ENCODE peak calls at places on chromosomes 11 and 22, in four cellular contexts. One of them, this sample, is unnamed.
A peak's percentile ranks its signal among the peaks of the same experiment; 100 is the strongest.

GRCh38 chr11:69084371-69084770 is 35.6 kb downstream of the TPCN2 start:
- DNase-seq in cardiac muscle cell: no peak
- DNase-seq in psoas muscle: no peak
- DNase-seq in hepatocyte: no peak
- DNase-seq in this sample: no peak

GRCh38 chr22:17754233-17754925 is 19.9 kb downstream of the BID start:
- DNase-seq in cardiac muscle cell: no peak
- DNase-seq in psoas muscle: no peak
- DNase-seq in hepatocyte: no peak
- DNase-seq in this sample: no peak

GRCh38 chr11:70944141-70944540 is 308.2 kb downstream of the SHANK2 start:
- DNase-seq in cardiac muscle cell: no peak
- DNase-seq in psoas muscle: peak; percentile 4
- DNase-seq in hepatocyte: no peak
- DNase-seq in this sample: no peak

GRCh38 chr22:38034278-38034882 is 22.8 kb upstream of the PICK1 start:
- DNase-seq in cardiac muscle cell: peak; percentile 95
- DNase-seq in psoas muscle: peak; percentile 79
- DNase-seq in hepatocyte: peak; percentile 87
- DNase-seq in this sample: no peak

GRCh38 chr11:117830072-117830471 is 5.5 kb upstream of the FXYD2 start:
- DNase-seq in cardiac muscle cell: no peak
- DNase-seq in psoas muscle: no peak
- DNase-seq in hepatocyte: no peak
- DNase-seq in this sample: no peak

GRCh38 chr11:32440920-32441319 is 5.6 kb upstream of the WT1 start:
- DNase-seq in cardiac muscle cell: no peak
- DNase-seq in psoas muscle: no peak
- DNase-seq in hepatocyte: no peak
- DNase-seq in this sample: no peak

GRCh38 chr22:42991010-42991651 is 23.8 kb downstream of the PACSIN2 start:
- DNase-seq in cardiac muscle cell: peak; percentile 57
- DNase-seq in psoas muscle: no peak
- DNase-seq in hepatocyte: peak; percentile 75
- DNase-seq in this sample: peak; percentile 75

GRCh38 chr22:24412274-24412673 is 15.1 kb upstream of the ADORA2A start:
- DNase-seq in cardiac muscle cell: no peak
- DNase-seq in psoas muscle: no peak
- DNase-seq in hepatocyte: no peak
- DNase-seq in this sample: no peak

GRCh38 chr11:117618956-117619355 is 178.1 kb downstream of the DSCAML1 start:
- DNase-seq in cardiac muscle cell: peak; percentile 2
- DNase-seq in psoas muscle: no peak
- DNase-seq in hepatocyte: no peak
- DNase-seq in this sample: no peak

GRCh38 chr22:27212617-27213177 is 555.3 kb downstream of the MIAT start:
- DNase-seq in cardiac muscle cell: peak; percentile 100
- DNase-seq in psoas muscle: peak; percentile 62
- DNase-seq in hepatocyte: peak; percentile 94
- DNase-seq in this sample: peak; percentile 73

GRCh38 chr11:89433278-89433677 is 57.9 kb downstream of the NOX4 start:
- DNase-seq in cardiac muscle cell: no peak
- DNase-seq in psoas muscle: no peak
- DNase-seq in hepatocyte: no peak
- DNase-seq in this sample: no peak

GRCh38 chr11:96214745-96215093 is 128.3 kb downstream of the MAML2 start:
- DNase-seq in cardiac muscle cell: no peak
- DNase-seq in psoas muscle: no peak
- DNase-seq in hepatocyte: no peak
- DNase-seq in this sample: no peak

GRCh38 chr11:8567597-8568198 is 26.3 kb downstream of the STK33 start:
- DNase-seq in cardiac muscle cell: no peak
- DNase-seq in psoas muscle: no peak
- DNase-seq in hepatocyte: no peak
- DNase-seq in this sample: no peak

GRCh38 chr11:111531687-111532364 is 8.7 kb upstream of the LAYN start:
- DNase-seq in cardiac muscle cell: peak; percentile 77
- DNase-seq in psoas muscle: no peak
- DNase-seq in hepatocyte: peak; percentile 80
- DNase-seq in this sample: peak; percentile 5

GRCh38 chr22:36589856-36590255 is 60.9 kb upstream of the EIF3D start:
- DNase-seq in cardiac muscle cell: no peak
- DNase-seq in psoas muscle: no peak
- DNase-seq in hepatocyte: no peak
- DNase-seq in this sample: no peak

GRCh38 chr11:100719362-100719761 is 32.3 kb downstream of the ARHGAP42 start:
- DNase-seq in cardiac muscle cell: peak; percentile 53
- DNase-seq in psoas muscle: no peak
- DNase-seq in hepatocyte: peak; percentile 26
- DNase-seq in this sample: peak; percentile 51

GRCh38 chr11:12482839-12483238 is 105.5 kb downstream of the PARVA start:
- DNase-seq in cardiac muscle cell: no peak
- DNase-seq in psoas muscle: no peak
- DNase-seq in hepatocyte: no peak
- DNase-seq in this sample: no peak

GRCh38 chr22:23836281-23836680 is 2.5 kb downstream of the DERL3 start:
- DNase-seq in cardiac muscle cell: no peak
- DNase-seq in psoas muscle: peak; percentile 56
- DNase-seq in hepatocyte: no peak
- DNase-seq in this sample: no peak

GRCh38 chr11:13333456-13333957 is 55.9 kb downstream of the BMAL1 start:
- DNase-seq in cardiac muscle cell: no peak
- DNase-seq in psoas muscle: no peak
- DNase-seq in hepatocyte: peak; percentile 28
- DNase-seq in this sample: no peak

GRCh38 chr11:48193876-48194275 is 22.7 kb upstream of the OR4B1 start:
- DNase-seq in cardiac muscle cell: no peak
- DNase-seq in psoas muscle: no peak
- DNase-seq in hepatocyte: no peak
- DNase-seq in this sample: no peak

GRCh38 chr11:112211556-112211955 is 14.7 kb upstream of the PTS start:
- DNase-seq in cardiac muscle cell: no peak
- DNase-seq in psoas muscle: no peak
- DNase-seq in hepatocyte: no peak
- DNase-seq in this sample: no peak

GRCh38 chr11:86722041-86722440 is 49.6 kb upstream of the ME3 start:
- DNase-seq in cardiac muscle cell: peak; percentile 74
- DNase-seq in psoas muscle: no peak
- DNase-seq in hepatocyte: no peak
- DNase-seq in this sample: no peak

GRCh38 chr11:45265963-45266692 is 20.0 kb downstream of the SYT13 start:
- DNase-seq in cardiac muscle cell: no peak
- DNase-seq in psoas muscle: no peak
- DNase-seq in hepatocyte: no peak
- DNase-seq in this sample: no peak

GRCh38 chr11:110026823-110027626 is 66.2 kb upstream of the ZC3H12C start:
- DNase-seq in cardiac muscle cell: no peak
- DNase-seq in psoas muscle: no peak
- DNase-seq in hepatocyte: peak; percentile 19
- DNase-seq in this sample: no peak

GRCh38 chr11:113647108-113647507 is 59.0 kb downstream of the TMPRSS5 start:
- DNase-seq in cardiac muscle cell: no peak
- DNase-seq in psoas muscle: no peak
- DNase-seq in hepatocyte: no peak
- DNase-seq in this sample: no peak

GRCh38 chr11:34639545-34639944 is 18.7 kb downstream of the EHF start:
- DNase-seq in cardiac muscle cell: no peak
- DNase-seq in psoas muscle: no peak
- DNase-seq in hepatocyte: peak; percentile 29
- DNase-seq in this sample: no peak

GRCh38 chr11:134911514-134912180 is 499.6 kb upstream of the B3GAT1 start:
- DNase-seq in cardiac muscle cell: no peak
- DNase-seq in psoas muscle: no peak
- DNase-seq in hepatocyte: no peak
- DNase-seq in this sample: no peak

GRCh38 chr11:9260182-9261146 is 4.7 kb downstream of the DENND5A start:
- DNase-seq in cardiac muscle cell: no peak
- DNase-seq in psoas muscle: no peak
- DNase-seq in hepatocyte: no peak
- DNase-seq in this sample: no peak

GRCh38 chr11:46491661-46492331 is 100.2 kb upstream of the CHRM4 start:
- DNase-seq in cardiac muscle cell: peak; percentile 16
- DNase-seq in psoas muscle: no peak
- DNase-seq in hepatocyte: no peak
- DNase-seq in this sample: peak; percentile 79

GRCh38 chr11:30282289-30282631 is 40.6 kb upstream of the ARL14EP start:
- DNase-seq in cardiac muscle cell: no peak
- DNase-seq in psoas muscle: no peak
- DNase-seq in hepatocyte: no peak
- DNase-seq in this sample: no peak

GRCh38 chr11:27795955-27796861 is 96.0 kb upstream of the BDNF start:
- DNase-seq in cardiac muscle cell: no peak
- DNase-seq in psoas muscle: no peak
- DNase-seq in hepatocyte: peak; percentile 41
- DNase-seq in this sample: no peak

GRCh38 chr22:46377566-46378498 is 42.3 kb downstream of the TRMU start:
- DNase-seq in cardiac muscle cell: peak; percentile 21
- DNase-seq in psoas muscle: no peak
- DNase-seq in hepatocyte: peak; percentile 89
- DNase-seq in this sample: peak; percentile 42

GRCh38 chr22:47381240-47381639 is 618.8 kb downstream of the TBC1D22A start:
- DNase-seq in cardiac muscle cell: no peak
- DNase-seq in psoas muscle: no peak
- DNase-seq in hepatocyte: no peak
- DNase-seq in this sample: no peak

GRCh38 chr11:45209904-45210699 is 63.7 kb downstream of the PRDM11 start:
- DNase-seq in cardiac muscle cell: peak; percentile 95
- DNase-seq in psoas muscle: peak; percentile 94
- DNase-seq in hepatocyte: peak; percentile 91
- DNase-seq in this sample: no peak

GRCh38 chr22:32722441-32722840 is 79.1 kb upstream of the TIMP3 start:
- DNase-seq in cardiac muscle cell: no peak
- DNase-seq in psoas muscle: no peak
- DNase-seq in hepatocyte: no peak
- DNase-seq in this sample: no peak

GRCh38 chr22:32721328-32722180 is 80.0 kb upstream of the TIMP3 start:
- DNase-seq in cardiac muscle cell: no peak
- DNase-seq in psoas muscle: no peak
- DNase-seq in hepatocyte: no peak
- DNase-seq in this sample: no peak

GRCh38 chr22:32720924-32721323 is 80.6 kb upstream of the TIMP3 start:
- DNase-seq in cardiac muscle cell: peak; percentile 86
- DNase-seq in psoas muscle: no peak
- DNase-seq in hepatocyte: peak; percentile 58
- DNase-seq in this sample: no peak

GRCh38 chr22:32725369-32725988 is 76.0 kb upstream of the TIMP3 start:
- DNase-seq in cardiac muscle cell: no peak
- DNase-seq in psoas muscle: no peak
- DNase-seq in hepatocyte: no peak
- DNase-seq in this sample: no peak

DNA sequence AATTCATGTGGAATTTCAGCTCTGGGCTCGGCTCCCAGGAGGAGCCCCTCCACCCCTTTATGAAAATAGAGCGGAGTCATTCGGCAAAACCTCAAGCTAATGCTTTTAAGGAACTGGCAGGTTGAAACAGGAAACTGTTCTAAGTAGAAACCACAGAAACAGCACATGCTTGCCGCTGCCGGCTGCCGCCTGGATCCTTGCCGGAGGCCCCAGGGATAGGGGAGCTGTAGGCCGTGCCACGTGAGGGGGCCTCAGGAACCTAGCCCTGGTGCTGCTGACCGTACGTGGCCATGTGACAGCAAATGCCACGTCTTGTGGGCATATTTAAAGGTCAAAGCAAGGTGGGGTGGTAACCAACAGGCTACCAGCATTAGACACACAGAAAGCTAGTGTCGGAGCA is 77.9 kb upstream of the TIMP3 start:
- DNase-seq in cardiac muscle cell: peak; percentile 95
- DNase-seq in psoas muscle: peak; percentile 79
- DNase-seq in hepatocyte: peak; percentile 61
- DNase-seq in this sample: peak; percentile 83
- H3K4me3 ChIP-seq in cardiac muscle cell: no peak overlapping the region
- H3K4me3 ChIP-seq in psoas muscle: no peak overlapping the region
- H3K4me3 ChIP-seq in hepatocyte: no peak overlapping the region
- H3K4me3 ChIP-seq in this sample: no peak overlapping the region

DNA sequence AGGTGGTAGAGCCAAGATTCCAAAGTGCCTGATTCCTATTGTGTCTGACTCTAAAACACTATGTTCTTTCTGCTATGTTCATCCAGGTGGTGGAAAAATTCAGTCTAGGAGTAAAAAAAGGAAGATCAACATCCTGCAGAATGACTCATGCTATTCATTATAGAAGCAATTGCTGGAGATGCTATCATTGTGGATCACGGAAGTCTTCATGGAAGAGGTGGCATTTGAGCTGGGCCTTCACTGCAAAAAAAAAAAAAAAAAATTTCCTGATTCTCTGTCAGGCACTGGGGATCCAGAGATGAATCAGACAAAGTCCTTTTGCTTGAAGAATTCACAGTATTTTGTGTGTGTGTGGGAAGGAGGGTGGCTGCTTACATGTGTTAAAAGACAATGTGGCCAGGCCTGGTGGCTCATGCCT is 1.4 kb upstream of the UVRAG start:
- DNase-seq in cardiac muscle cell: no peak
- DNase-seq in psoas muscle: no peak
- DNase-seq in hepatocyte: no peak
- DNase-seq in this sample: no peak
- H3K36me3 ChIP-seq in cardiac muscle cell: no peaks in the 10 kb centered on the region
- H3K36me3 ChIP-seq in psoas muscle: no peaks in the 10 kb centered on the region
- H3K36me3 ChIP-seq in hepatocyte: no peaks in the 10 kb centered on the region
- H3K36me3 ChIP-seq in this sample: no peaks in the 10 kb centered on the region

DNA sequence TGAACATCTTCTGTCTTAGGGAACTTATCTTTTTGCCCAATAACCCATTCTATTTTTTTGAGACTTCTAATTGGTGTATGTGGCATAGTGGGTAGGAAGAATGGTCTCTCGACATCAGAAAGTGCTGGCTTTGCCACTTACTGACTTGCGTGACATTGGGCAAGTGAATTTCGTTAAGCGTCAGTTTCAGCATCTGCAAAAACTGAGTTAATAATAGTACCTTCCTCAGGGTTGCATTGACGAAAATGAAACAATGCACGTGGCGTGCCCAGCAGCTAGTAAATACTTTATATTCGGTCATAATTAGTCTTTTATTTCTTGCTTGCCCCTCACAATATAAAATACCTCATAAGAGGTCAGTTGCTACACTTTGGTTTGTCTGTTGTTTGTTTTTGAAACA is 12.5 kb upstream of the GRIK4 start:
- DNase-seq in cardiac muscle cell: no peak
- DNase-seq in psoas muscle: no peak
- DNase-seq in hepatocyte: no peak
- DNase-seq in this sample: no peak
- H3K4me3 ChIP-seq in cardiac muscle cell: no peak overlapping the region
- H3K4me3 ChIP-seq in psoas muscle: no peak overlapping the region
- H3K4me3 ChIP-seq in hepatocyte: no peak overlapping the region
- H3K4me3 ChIP-seq in this sample: no peak overlapping the region

GRCh38 chr22:19396934-19397728 is 34.4 kb downstream of the HIRA start:
- DNase-seq in cardiac muscle cell: no peak
- DNase-seq in psoas muscle: no peak
- DNase-seq in hepatocyte: no peak
- DNase-seq in this sample: no peak
- H3K36me3 ChIP-seq in cardiac muscle cell: peaks cover 35% of the 10 kb centered on the region
- H3K36me3 ChIP-seq in psoas muscle: peaks cover 93% of the 10 kb centered on the region
- H3K36me3 ChIP-seq in hepatocyte: no peaks in the 10 kb centered on the region
- H3K36me3 ChIP-seq in this sample: peaks cover 35% of the 10 kb centered on the region

This sample was measured in SJCRH30.